ENCODE peak calls at places on chromosomes 4 and X, in five cellular contexts. T is upper lobe of left lung, Q is sigmoid colon, Z is SK-N-SH, K is suprapubic skin. E is an unnamed sample. For H3K4me1, the result is how much of the 10 kb centered on the place peaks cover.

GRCh38 chr4:5809216-5809776 is 83.6 kb downstream of the CRMP1 start:
- DNase-seq in T (no peak), Q (peak), Z (no peak), K (no peak), E (no peak)

GRCh38 chr4:9901262-9901661 is 119.8 kb downstream of the DRD5 start:
- DNase-seq in T (no peak), Q (no peak), Z (no peak), K (no peak), E (no peak)

GRCh38 chrX:118577041-118577440 is 81.4 kb downstream of the DOCK11 start:
- DNase-seq in T (peak), Q (peak), Z (no peak), K (no peak), E (peak)

GRCh38 chr4:127250577-127250976 is 382.2 kb upstream of the INTU start:
- DNase-seq in T (no peak), Q (no peak), Z (no peak), K (no peak), E (no peak)

GRCh38 chr4:110508827-110509446 is 33.0 kb downstream of the ENPEP start:
- DNase-seq in T (no peak), Q (no peak), Z (peak), K (no peak), E (no peak)

GRCh38 chrX:13581554-13581953 is 12.2 kb downstream of the EGFL6 start:
- DNase-seq in T (no peak), Q (no peak), Z (no peak), K (no peak), E (no peak)

GRCh38 chr4:69749771-69750170 is 10.6 kb downstream of the SULT1B1 start:
- DNase-seq in T (no peak), Q (no peak), Z (no peak), K (no peak), E (no peak)

GRCh38 chr4:150250998-150251651 is 172.9 kb downstream of the DCLK2 start:
- DNase-seq in T (no peak), Q (no peak), Z (peak), K (no peak), E (no peak)

GRCh38 chr4:101345596-101346311 is 1.6 kb downstream of the PPP3CA start:
- DNase-seq in T (peak), Q (peak), Z (peak), K (peak), E (peak)

GRCh38 chr4:142567620-142568451 is 278.3 kb downstream of the INPP4B start:
- DNase-seq in T (no peak), Q (no peak), Z (no peak), K (no peak), E (peak)

GRCh38 chr4:163736876-163737275 is 242.4 kb downstream of the TMA16 start:
- DNase-seq in T (no peak), Q (no peak), Z (no peak), K (no peak), E (no peak)

DNA sequence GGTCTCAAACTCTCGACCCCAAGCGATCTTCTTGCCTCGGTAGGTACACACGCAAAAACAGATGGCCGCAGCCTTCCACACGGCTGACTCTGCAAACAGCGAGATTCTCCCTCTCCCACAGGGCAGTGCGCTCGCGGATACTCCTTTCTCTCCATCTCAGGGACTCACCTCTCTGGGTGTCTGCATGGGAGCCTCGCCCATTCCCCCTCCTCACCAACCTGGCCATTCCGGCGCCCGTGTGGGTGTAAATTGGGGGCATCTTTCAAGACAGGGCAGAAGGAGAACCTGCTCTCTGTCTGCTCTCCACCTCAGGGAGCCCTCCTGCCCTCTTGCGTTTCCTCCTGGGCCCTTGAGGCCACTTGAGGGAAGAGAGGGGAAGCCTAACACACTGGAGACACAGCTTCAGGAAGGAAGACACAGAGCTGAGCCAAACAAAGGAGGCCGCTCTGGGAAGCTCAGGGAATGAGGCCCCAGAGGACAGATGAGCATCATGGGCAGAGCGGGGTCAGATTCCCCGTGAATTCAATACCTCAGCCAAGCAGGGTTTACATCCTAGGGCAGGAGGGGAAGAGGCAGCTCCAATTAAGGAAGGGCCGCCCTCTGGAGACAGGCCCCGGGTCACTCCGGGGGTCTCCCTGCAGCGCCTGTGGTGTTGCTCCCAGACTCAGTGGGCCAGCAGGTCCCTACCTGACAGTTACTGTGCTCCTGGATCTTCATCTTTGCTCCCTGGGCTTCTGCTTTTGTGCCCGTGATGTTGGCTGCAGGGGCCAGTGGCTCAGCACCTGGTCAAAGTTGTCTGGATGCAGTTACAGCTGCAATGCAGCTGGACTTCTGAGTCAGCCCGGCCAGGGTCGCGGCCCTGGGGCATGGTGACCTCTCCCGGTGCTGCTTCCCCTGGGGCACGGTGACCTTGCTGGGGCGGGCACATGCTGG is 4.2 kb downstream of the CTAG2 start:
- DNase-seq in T (no peak), Q (no peak), Z (no peak), K (no peak), E (no peak)
- H3K4me1 ChIP-seq in T (under half), Q (under half), Z (under half), K (under half), E (under half)

GRCh38 chr4:138702471-138702870 is 313.1 kb upstream of the NOCT start:
- DNase-seq in T (no peak), Q (no peak), Z (no peak), K (no peak), E (no peak)
- TF ChIP-seq POLR2AphosphoS5 in T (no peak), Q (no peak), Z (no peak), K (no peak), E (no peak)

GRCh38 chr4:114423582-114423981 is 175.0 kb upstream of the UGT8 start:
- DNase-seq in T (no peak), Q (no peak), Z (no peak), K (no peak), E (no peak)
- TF ChIP-seq EP300 in T (no peak), Q (no peak), Z (no peak), K (no peak), E (no peak)

GRCh38 chrX:1027680-1028079 is 184.8 kb downstream of the CRLF2 start:
- DNase-seq in T (no peak), Q (no peak), Z (no peak), K (no peak), E (no peak)
- H3K4me1 ChIP-seq in T (under half), Q (under half), Z (under half), K (under half), E (under half)